ENCODE peak calls at places on chromosome 2, in nine cellular contexts. One of them, this sample, is unnamed.

GRCh38 chr2:10647451-10647850 is 42.3 kb downstream of the NOL10 start:
- DNase-seq in fibroblast of lung: no peak
- DNase-seq in fibroblast of the aortic adventitia: no peak
- DNase-seq in AG20443: no peak
- DNase-seq in A172: no peak
- DNase-seq in mammary epithelial cell: no peak
- DNase-seq in activated CD8-positive, alpha-beta memory T cell treated with anti-CD3 and anti-CD28 coated beads for 48 hours: no peak
- DNase-seq in astrocyte of the cerebellum: no peak
- DNase-seq in upper lobe of left lung: no peak
- DNase-seq in this sample: no peak

GRCh38 chr2:50720695-50721314 is 311.1 kb downstream of the NRXN1 start:
- DNase-seq in fibroblast of lung: no peak
- DNase-seq in fibroblast of the aortic adventitia: no peak
- DNase-seq in AG20443: no peak
- DNase-seq in A172: no peak
- DNase-seq in mammary epithelial cell: no peak
- DNase-seq in activated CD8-positive, alpha-beta memory T cell treated with anti-CD3 and anti-CD28 coated beads for 48 hours: no peak
- DNase-seq in astrocyte of the cerebellum: no peak
- DNase-seq in upper lobe of left lung: no peak
- DNase-seq in this sample: no peak

GRCh38 chr2:127313359-127313758 is 19.4 kb upstream of the ERCC3 start:
- DNase-seq in fibroblast of lung: no peak
- DNase-seq in fibroblast of the aortic adventitia: no peak
- DNase-seq in AG20443: no peak
- DNase-seq in A172: no peak
- DNase-seq in mammary epithelial cell: no peak
- DNase-seq in activated CD8-positive, alpha-beta memory T cell treated with anti-CD3 and anti-CD28 coated beads for 48 hours: no peak
- DNase-seq in astrocyte of the cerebellum: no peak
- DNase-seq in upper lobe of left lung: no peak
- DNase-seq in this sample: no peak

GRCh38 chr2:1277634-1278033 is 135.6 kb upstream of the TPO start:
- DNase-seq in fibroblast of lung: no peak
- DNase-seq in fibroblast of the aortic adventitia: no peak
- DNase-seq in AG20443: no peak
- DNase-seq in A172: no peak
- DNase-seq in mammary epithelial cell: no peak
- DNase-seq in activated CD8-positive, alpha-beta memory T cell treated with anti-CD3 and anti-CD28 coated beads for 48 hours: no peak
- DNase-seq in astrocyte of the cerebellum: no peak
- DNase-seq in upper lobe of left lung: no peak
- DNase-seq in this sample: no peak

GRCh38 chr2:1876352-1876751 is 132.0 kb upstream of the PXDN start:
- DNase-seq in fibroblast of lung: no peak
- DNase-seq in fibroblast of the aortic adventitia: no peak
- DNase-seq in AG20443: no peak
- DNase-seq in A172: no peak
- DNase-seq in mammary epithelial cell: no peak
- DNase-seq in activated CD8-positive, alpha-beta memory T cell treated with anti-CD3 and anti-CD28 coated beads for 48 hours: no peak
- DNase-seq in astrocyte of the cerebellum: no peak
- DNase-seq in upper lobe of left lung: peak
- DNase-seq in this sample: no peak

GRCh38 chr2:69934614-69934908 is 19.7 kb downstream of the MXD1 start:
- DNase-seq in fibroblast of lung: no peak
- DNase-seq in fibroblast of the aortic adventitia: no peak
- DNase-seq in AG20443: no peak
- DNase-seq in A172: no peak
- DNase-seq in mammary epithelial cell: no peak
- DNase-seq in activated CD8-positive, alpha-beta memory T cell treated with anti-CD3 and anti-CD28 coated beads for 48 hours: no peak
- DNase-seq in astrocyte of the cerebellum: no peak
- DNase-seq in upper lobe of left lung: no peak
- DNase-seq in this sample: no peak

GRCh38 chr2:152823901-152824300 is 105.5 kb downstream of the ARL6IP6 start:
- DNase-seq in fibroblast of lung: no peak
- DNase-seq in fibroblast of the aortic adventitia: no peak
- DNase-seq in AG20443: no peak
- DNase-seq in A172: no peak
- DNase-seq in mammary epithelial cell: no peak
- DNase-seq in activated CD8-positive, alpha-beta memory T cell treated with anti-CD3 and anti-CD28 coated beads for 48 hours: no peak
- DNase-seq in astrocyte of the cerebellum: no peak
- DNase-seq in upper lobe of left lung: no peak
- DNase-seq in this sample: peak

GRCh38 chr2:106140913-106141312 is 53.2 kb downstream of the UXS1 start:
- DNase-seq in fibroblast of lung: no peak
- DNase-seq in fibroblast of the aortic adventitia: no peak
- DNase-seq in AG20443: no peak
- DNase-seq in A172: no peak
- DNase-seq in mammary epithelial cell: no peak
- DNase-seq in activated CD8-positive, alpha-beta memory T cell treated with anti-CD3 and anti-CD28 coated beads for 48 hours: no peak
- DNase-seq in astrocyte of the cerebellum: no peak
- DNase-seq in upper lobe of left lung: no peak
- DNase-seq in this sample: no peak

GRCh38 chr2:181253438-181253837 is 203.7 kb upstream of the ITGA4 start:
- DNase-seq in fibroblast of lung: no peak
- DNase-seq in fibroblast of the aortic adventitia: no peak
- DNase-seq in AG20443: no peak
- DNase-seq in A172: no peak
- DNase-seq in mammary epithelial cell: no peak
- DNase-seq in activated CD8-positive, alpha-beta memory T cell treated with anti-CD3 and anti-CD28 coated beads for 48 hours: no peak
- DNase-seq in astrocyte of the cerebellum: no peak
- DNase-seq in upper lobe of left lung: no peak
- DNase-seq in this sample: no peak

GRCh38 chr2:217000406-217000805 is 140.5 kb upstream of the TNP1 start:
- DNase-seq in fibroblast of lung: no peak
- DNase-seq in fibroblast of the aortic adventitia: no peak
- DNase-seq in AG20443: no peak
- DNase-seq in A172: no peak
- DNase-seq in mammary epithelial cell: no peak
- DNase-seq in activated CD8-positive, alpha-beta memory T cell treated with anti-CD3 and anti-CD28 coated beads for 48 hours: no peak
- DNase-seq in astrocyte of the cerebellum: no peak
- DNase-seq in upper lobe of left lung: no peak
- DNase-seq in this sample: no peak

GRCh38 chr2:43274055-43274454 is 47.6 kb upstream of the ZFP36L2 start:
- DNase-seq in fibroblast of lung: no peak
- DNase-seq in fibroblast of the aortic adventitia: no peak
- DNase-seq in AG20443: no peak
- DNase-seq in A172: no peak
- DNase-seq in mammary epithelial cell: no peak
- DNase-seq in activated CD8-positive, alpha-beta memory T cell treated with anti-CD3 and anti-CD28 coated beads for 48 hours: no peak
- DNase-seq in astrocyte of the cerebellum: no peak
- DNase-seq in upper lobe of left lung: no peak
- DNase-seq in this sample: no peak

GRCh38 chr2:38274286-38275276 is 102.5 kb downstream of the ATL2 start:
- DNase-seq in fibroblast of lung: peak
- DNase-seq in fibroblast of the aortic adventitia: peak
- DNase-seq in AG20443: peak
- DNase-seq in A172: peak
- DNase-seq in mammary epithelial cell: peak
- DNase-seq in activated CD8-positive, alpha-beta memory T cell treated with anti-CD3 and anti-CD28 coated beads for 48 hours: no peak
- DNase-seq in astrocyte of the cerebellum: peak
- DNase-seq in upper lobe of left lung: no peak
- DNase-seq in this sample: peak

GRCh38 chr2:47907097-47907781 is 941 bp upstream of the FBXO11 start:
- DNase-seq in fibroblast of lung: no peak
- DNase-seq in fibroblast of the aortic adventitia: peak
- DNase-seq in AG20443: peak
- DNase-seq in A172: peak
- DNase-seq in mammary epithelial cell: no peak
- DNase-seq in activated CD8-positive, alpha-beta memory T cell treated with anti-CD3 and anti-CD28 coated beads for 48 hours: no peak
- DNase-seq in astrocyte of the cerebellum: no peak
- DNase-seq in upper lobe of left lung: no peak
- DNase-seq in this sample: peak

GRCh38 chr2:191321861-191322662 is 76.9 kb downstream of the MYO1B start:
- DNase-seq in fibroblast of lung: no peak
- DNase-seq in fibroblast of the aortic adventitia: peak
- DNase-seq in AG20443: peak
- DNase-seq in A172: peak
- DNase-seq in mammary epithelial cell: peak
- DNase-seq in activated CD8-positive, alpha-beta memory T cell treated with anti-CD3 and anti-CD28 coated beads for 48 hours: no peak
- DNase-seq in astrocyte of the cerebellum: peak
- DNase-seq in upper lobe of left lung: no peak
- DNase-seq in this sample: peak

GRCh38 chr2:175156534-175156933 is 11.5 kb downstream of the ATF2 start:
- DNase-seq in fibroblast of lung: no peak
- DNase-seq in fibroblast of the aortic adventitia: no peak
- DNase-seq in AG20443: no peak
- DNase-seq in A172: peak
- DNase-seq in mammary epithelial cell: no peak
- DNase-seq in activated CD8-positive, alpha-beta memory T cell treated with anti-CD3 and anti-CD28 coated beads for 48 hours: no peak
- DNase-seq in astrocyte of the cerebellum: no peak
- DNase-seq in upper lobe of left lung: no peak
- DNase-seq in this sample: no peak

GRCh38 chr2:205778326-205778725 is 96.0 kb downstream of the NRP2 start:
- DNase-seq in fibroblast of lung: no peak
- DNase-seq in fibroblast of the aortic adventitia: no peak
- DNase-seq in AG20443: no peak
- DNase-seq in A172: no peak
- DNase-seq in mammary epithelial cell: peak
- DNase-seq in activated CD8-positive, alpha-beta memory T cell treated with anti-CD3 and anti-CD28 coated beads for 48 hours: no peak
- DNase-seq in astrocyte of the cerebellum: no peak
- DNase-seq in upper lobe of left lung: no peak
- DNase-seq in this sample: no peak

GRCh38 chr2:186498834-186499233 is 12.8 kb downstream of the ZC3H15 start:
- DNase-seq in fibroblast of lung: no peak
- DNase-seq in fibroblast of the aortic adventitia: no peak
- DNase-seq in AG20443: no peak
- DNase-seq in A172: no peak
- DNase-seq in mammary epithelial cell: no peak
- DNase-seq in activated CD8-positive, alpha-beta memory T cell treated with anti-CD3 and anti-CD28 coated beads for 48 hours: no peak
- DNase-seq in astrocyte of the cerebellum: no peak
- DNase-seq in upper lobe of left lung: no peak
- DNase-seq in this sample: no peak

GRCh38 chr2:230751062-230751461 is 38.4 kb downstream of the CAB39 start:
- DNase-seq in fibroblast of lung: peak
- DNase-seq in fibroblast of the aortic adventitia: peak
- DNase-seq in AG20443: peak
- DNase-seq in A172: no peak
- DNase-seq in mammary epithelial cell: peak
- DNase-seq in activated CD8-positive, alpha-beta memory T cell treated with anti-CD3 and anti-CD28 coated beads for 48 hours: no peak
- DNase-seq in astrocyte of the cerebellum: no peak
- DNase-seq in upper lobe of left lung: no peak
- DNase-seq in this sample: peak

GRCh38 chr2:72669121-72669520 is 156.7 kb downstream of the EXOC6B start:
- DNase-seq in fibroblast of lung: peak
- DNase-seq in fibroblast of the aortic adventitia: peak
- DNase-seq in AG20443: peak
- DNase-seq in A172: peak
- DNase-seq in mammary epithelial cell: peak
- DNase-seq in activated CD8-positive, alpha-beta memory T cell treated with anti-CD3 and anti-CD28 coated beads for 48 hours: no peak
- DNase-seq in astrocyte of the cerebellum: peak
- DNase-seq in upper lobe of left lung: no peak
- DNase-seq in this sample: peak

GRCh38 chr2:69452687-69453086 is 15.5 kb upstream of the NFU1 start:
- DNase-seq in fibroblast of lung: no peak
- DNase-seq in fibroblast of the aortic adventitia: no peak
- DNase-seq in AG20443: no peak
- DNase-seq in A172: no peak
- DNase-seq in mammary epithelial cell: no peak
- DNase-seq in activated CD8-positive, alpha-beta memory T cell treated with anti-CD3 and anti-CD28 coated beads for 48 hours: no peak
- DNase-seq in astrocyte of the cerebellum: no peak
- DNase-seq in upper lobe of left lung: no peak
- DNase-seq in this sample: no peak

GRCh38 chr2:151973901-151974199 is 125.0 kb downstream of the CACNB4 start:
- DNase-seq in fibroblast of lung: peak
- DNase-seq in fibroblast of the aortic adventitia: peak
- DNase-seq in AG20443: no peak
- DNase-seq in A172: peak
- DNase-seq in mammary epithelial cell: peak
- DNase-seq in activated CD8-positive, alpha-beta memory T cell treated with anti-CD3 and anti-CD28 coated beads for 48 hours: no peak
- DNase-seq in astrocyte of the cerebellum: peak
- DNase-seq in upper lobe of left lung: no peak
- DNase-seq in this sample: peak

GRCh38 chr2:169046440-169047151 is 15.5 kb upstream of the ABCB11 start:
- DNase-seq in fibroblast of lung: no peak
- DNase-seq in fibroblast of the aortic adventitia: no peak
- DNase-seq in AG20443: no peak
- DNase-seq in A172: no peak
- DNase-seq in mammary epithelial cell: peak
- DNase-seq in activated CD8-positive, alpha-beta memory T cell treated with anti-CD3 and anti-CD28 coated beads for 48 hours: no peak
- DNase-seq in astrocyte of the cerebellum: no peak
- DNase-seq in upper lobe of left lung: no peak
- DNase-seq in this sample: no peak

GRCh38 chr2:216015722-216016464 is 2.5 kb upstream of the MREG start:
- DNase-seq in fibroblast of lung: no peak
- DNase-seq in fibroblast of the aortic adventitia: no peak
- DNase-seq in AG20443: no peak
- DNase-seq in A172: peak
- DNase-seq in mammary epithelial cell: no peak
- DNase-seq in activated CD8-positive, alpha-beta memory T cell treated with anti-CD3 and anti-CD28 coated beads for 48 hours: no peak
- DNase-seq in astrocyte of the cerebellum: no peak
- DNase-seq in upper lobe of left lung: no peak
- DNase-seq in this sample: no peak

GRCh38 chr2:28268386-28268785 is 124.3 kb upstream of the FOSL2 start:
- DNase-seq in fibroblast of lung: no peak
- DNase-seq in fibroblast of the aortic adventitia: no peak
- DNase-seq in AG20443: peak
- DNase-seq in A172: no peak
- DNase-seq in mammary epithelial cell: no peak
- DNase-seq in activated CD8-positive, alpha-beta memory T cell treated with anti-CD3 and anti-CD28 coated beads for 48 hours: no peak
- DNase-seq in astrocyte of the cerebellum: no peak
- DNase-seq in upper lobe of left lung: no peak
- DNase-seq in this sample: peak

GRCh38 chr2:51304341-51304740 is 272.4 kb upstream of the NRXN1 start:
- DNase-seq in fibroblast of lung: no peak
- DNase-seq in fibroblast of the aortic adventitia: no peak
- DNase-seq in AG20443: no peak
- DNase-seq in A172: no peak
- DNase-seq in mammary epithelial cell: no peak
- DNase-seq in activated CD8-positive, alpha-beta memory T cell treated with anti-CD3 and anti-CD28 coated beads for 48 hours: no peak
- DNase-seq in astrocyte of the cerebellum: no peak
- DNase-seq in upper lobe of left lung: no peak
- DNase-seq in this sample: no peak

GRCh38 chr2:24115057-24115456 is 8.1 kb downstream of the PFN4 start:
- DNase-seq in fibroblast of lung: no peak
- DNase-seq in fibroblast of the aortic adventitia: peak
- DNase-seq in AG20443: no peak
- DNase-seq in A172: no peak
- DNase-seq in mammary epithelial cell: peak
- DNase-seq in activated CD8-positive, alpha-beta memory T cell treated with anti-CD3 and anti-CD28 coated beads for 48 hours: no peak
- DNase-seq in astrocyte of the cerebellum: no peak
- DNase-seq in upper lobe of left lung: no peak
- DNase-seq in this sample: peak